ENCODE peak calls at places on chromosomes 5 and 9, in nine cellular contexts. F, I, C, A, X, G, R, D and J are unnamed samples.
A peak's percentile ranks its signal among the peaks of the same experiment; 100 is the strongest.

GRCh38 chr9:4973902-4974301 is 11.2 kb upstream of the JAK2 start:
- DNase-seq in F (no peak), I (no peak), C (no peak), A (no peak), X (no peak), G (no peak), R (no peak), D (no peak), J (no peak)

GRCh38 chr5:172971482-172971881 is 12.1 kb upstream of the ATP6V0E1 start:
- DNase-seq in F (no peak), I (no peak), C (no peak), A (no peak), X (no peak), G (no peak), R (no peak), D (no peak), J (no peak)

GRCh38 chr5:138453630-138454029 is 11.6 kb upstream of the EGR1 start:
- DNase-seq in F (no peak), I (no peak), C (no peak), A (no peak), X (no peak), G (no peak), R (no peak), D (no peak), J (no peak)

GRCh38 chr5:135709998-135710670 is 124.3 kb upstream of the SLC25A48 start:
- DNase-seq in F (no peak), I (no peak), C (peak; percentile 77), A (no peak), X (no peak), G (no peak), R (no peak), D (no peak), J (no peak)

GRCh38 chr9:2340046-2340760 is 281.4 kb upstream of the VLDLR start:
- DNase-seq in F (no peak), I (no peak), C (no peak), A (no peak), X (no peak), G (no peak), R (no peak), D (no peak), J (no peak)

GRCh38 chr9:135282001-135282731 is 194.7 kb downstream of the OLFM1 start:
- DNase-seq in F (peak; percentile 59), I (no peak), C (peak; percentile 89), A (no peak), X (peak; percentile 17), G (peak; percentile 40), R (peak; percentile 50), D (no peak), J (no peak)

GRCh38 chr9:95029720-95030119 is 287.8 kb downstream of the FANCC start:
- DNase-seq in F (no peak), I (no peak), C (no peak), A (no peak), X (no peak), G (no peak), R (no peak), D (no peak), J (no peak)

GRCh38 chr5:181189363-181189961 is 15.5 kb downstream of the TRIM7 start:
- DNase-seq in F (no peak), I (peak; percentile 60), C (no peak), A (no peak), X (peak; percentile 49), G (peak; percentile 68), R (no peak), D (no peak), J (no peak)

GRCh38 chr5:73022480-73023169 is 66.8 kb downstream of the FCHO2 start:
- DNase-seq in F (no peak), I (no peak), C (no peak), A (no peak), X (no peak), G (no peak), R (no peak), D (peak; percentile 5), J (no peak)

GRCh38 chr9:32899181-32899580 is 102.2 kb downstream of the APTX start:
- DNase-seq in F (no peak), I (peak; percentile 37), C (no peak), A (peak; percentile 33), X (no peak), G (no peak), R (no peak), D (no peak), J (no peak)

GRCh38 chr5:181189962-181190710 is 14.9 kb downstream of the TRIM7 start:
- DNase-seq in F (peak; percentile 38), I (no peak), C (no peak), A (no peak), X (peak; percentile 56), G (peak; percentile 51), R (no peak), D (no peak), J (no peak)

GRCh38 chr5:425714-426113 is 17.3 kb upstream of the EXOC3 start:
- DNase-seq in F (no peak), I (no peak), C (peak; percentile 59), A (no peak), X (no peak), G (no peak), R (no peak), D (no peak), J (no peak)

GRCh38 chr5:176887252-176887849 is 11.8 kb downstream of the HK3 start:
- DNase-seq in F (no peak), I (no peak), C (no peak), A (no peak), X (no peak), G (no peak), R (peak; percentile 67), D (no peak), J (no peak)

GRCh38 chr5:34494111-34494755 is 161.9 kb upstream of the RAI14 start:
- DNase-seq in F (no peak), I (no peak), C (no peak), A (peak; percentile 68), X (no peak), G (no peak), R (no peak), D (no peak), J (no peak)

GRCh38 chr5:148833925-148834324 is 7.5 kb downstream of the ADRB2 start:
- DNase-seq in F (no peak), I (no peak), C (no peak), A (no peak), X (no peak), G (no peak), R (no peak), D (no peak), J (no peak)

GRCh38 chr5:128667751-128668150 is 129.7 kb upstream of the FBN2 start:
- DNase-seq in F (no peak), I (no peak), C (no peak), A (no peak), X (no peak), G (no peak), R (no peak), D (no peak), J (no peak)

GRCh38 chr5:61866930-61867329 is 439.1 kb upstream of the KIF2A start:
- DNase-seq in F (peak; percentile 20), I (peak; percentile 6), C (no peak), A (peak; percentile 67), X (no peak), G (no peak), R (no peak), D (peak; percentile 26), J (no peak)

GRCh38 chr5:139795074-139796001 is at the start of gene PSD2:
- DNase-seq in F (peak; percentile 44), I (no peak), C (peak; percentile 56), A (no peak), X (peak; percentile 61), G (no peak), R (peak; percentile 90), D (peak; percentile 66), J (no peak)

GRCh38 chr9:117723986-117724654 is 19.9 kb downstream of the TLR4 start:
- DNase-seq in F (no peak), I (peak; percentile 70), C (no peak), A (no peak), X (no peak), G (no peak), R (no peak), D (no peak), J (no peak)

GRCh38 chr9:132760057-132760456 is 89.8 kb downstream of the GTF3C4 start:
- DNase-seq in F (no peak), I (no peak), C (no peak), A (no peak), X (no peak), G (no peak), R (no peak), D (no peak), J (no peak)

GRCh38 chr5:102554092-102554491 is 55.3 kb upstream of the SLCO6A1 start:
- DNase-seq in F (no peak), I (no peak), C (no peak), A (no peak), X (no peak), G (no peak), R (no peak), D (no peak), J (no peak)

GRCh38 chr5:37896159-37896558 is 56.3 kb upstream of the GDNF start:
- DNase-seq in F (no peak), I (no peak), C (no peak), A (no peak), X (no peak), G (no peak), R (no peak), D (no peak), J (no peak)

GRCh38 chr5:95644351-95645042 is 2.1 kb upstream of the RFESD start:
- DNase-seq in F (peak; percentile 61), I (peak; percentile 77), C (peak; percentile 58), A (no peak), X (peak; percentile 67), G (peak; percentile 24), R (peak; percentile 54), D (peak; percentile 42), J (peak; percentile 26)

GRCh38 chr9:110538169-110538568 is 41.4 kb downstream of the SVEP1 start:
- DNase-seq in F (no peak), I (no peak), C (no peak), A (peak; percentile 47), X (no peak), G (no peak), R (no peak), D (no peak), J (no peak)

GRCh38 chr5:61953913-61954312 is 352.1 kb upstream of the KIF2A start:
- DNase-seq in F (no peak), I (no peak), C (no peak), A (no peak), X (no peak), G (no peak), R (no peak), D (no peak), J (no peak)

GRCh38 chr9:34377402-34377741 is 674 bp upstream of the MYORG start:
- DNase-seq in F (no peak), I (no peak), C (no peak), A (no peak), X (peak; percentile 39), G (no peak), R (no peak), D (peak; percentile 45), J (no peak)

GRCh38 chr9:14165376-14166035 is 148.4 kb downstream of the NFIB start:
- DNase-seq in F (no peak), I (no peak), C (peak; percentile 51), A (no peak), X (no peak), G (no peak), R (no peak), D (no peak), J (no peak)

GRCh38 chr5:147949711-147950573 is 43.6 kb upstream of the C5orf46 start:
- DNase-seq in F (peak; percentile 77), I (peak; percentile 38), C (peak; percentile 72), A (no peak), X (peak; percentile 62), G (no peak), R (peak; percentile 59), D (peak; percentile 41), J (no peak)

GRCh38 chr5:10663531-10664183 is 97.4 kb downstream of the DAP start:
- DNase-seq in F (no peak), I (no peak), C (no peak), A (no peak), X (no peak), G (no peak), R (peak; percentile 55), D (peak; percentile 53), J (no peak)

GRCh38 chr9:131095666-131096489 is 453 bp upstream of the AIF1L start:
- DNase-seq in F (peak; percentile 61), I (peak; percentile 64), C (peak; percentile 80), A (no peak), X (peak; percentile 76), G (no peak), R (peak; percentile 94), D (peak; percentile 68), J (no peak)

GRCh38 chr9:114869845-114870244 is 60.5 kb downstream of the TNFSF8 start:
- DNase-seq in F (no peak), I (no peak), C (peak; percentile 25), A (no peak), X (no peak), G (peak; percentile 24), R (no peak), D (no peak), J (no peak)